ENCODE peak calls at places on chromosomes 3 and 15, in six cellular contexts. One of them, this sample, is unnamed.

GRCh38 chr3:126304704-126305103 is 52.5 kb downstream of the KLF15 start:
- DNase-seq in natural killer cell treated with Interleukin-12 subunit alpha and Interleukin-12 subunit beta and Interleukin-15 and Interleukin-18, amount 100 ng/mL, for 72 hours: no peak
- DNase-seq in NCI-H524: no peak
- DNase-seq in tibial artery: no peak
- DNase-seq in HCT116: no peak
- DNase-seq in activated CD8-positive, alpha-beta memory T cell treated with anti-CD3 and anti-CD28 coated beads for 48 hours: no peak
- DNase-seq in this sample: no peak

GRCh38 chr15:48355377-48355776 is 24.1 kb downstream of the DUT start:
- DNase-seq in natural killer cell treated with Interleukin-12 subunit alpha and Interleukin-12 subunit beta and Interleukin-15 and Interleukin-18, amount 100 ng/mL, for 72 hours: no peak
- DNase-seq in NCI-H524: no peak
- DNase-seq in tibial artery: no peak
- DNase-seq in HCT116: no peak
- DNase-seq in activated CD8-positive, alpha-beta memory T cell treated with anti-CD3 and anti-CD28 coated beads for 48 hours: no peak
- DNase-seq in this sample: no peak

GRCh38 chr15:70190296-70190695 is 92.6 kb upstream of the TLE3 start:
- DNase-seq in natural killer cell treated with Interleukin-12 subunit alpha and Interleukin-12 subunit beta and Interleukin-15 and Interleukin-18, amount 100 ng/mL, for 72 hours: peak
- DNase-seq in NCI-H524: no peak
- DNase-seq in tibial artery: no peak
- DNase-seq in HCT116: no peak
- DNase-seq in activated CD8-positive, alpha-beta memory T cell treated with anti-CD3 and anti-CD28 coated beads for 48 hours: no peak
- DNase-seq in this sample: no peak

GRCh38 chr3:129162729-129163579 is 2.1 kb upstream of the ISY1 start:
- DNase-seq in natural killer cell treated with Interleukin-12 subunit alpha and Interleukin-12 subunit beta and Interleukin-15 and Interleukin-18, amount 100 ng/mL, for 72 hours: no peak
- DNase-seq in NCI-H524: peak
- DNase-seq in tibial artery: no peak
- DNase-seq in HCT116: no peak
- DNase-seq in activated CD8-positive, alpha-beta memory T cell treated with anti-CD3 and anti-CD28 coated beads for 48 hours: no peak
- DNase-seq in this sample: peak

GRCh38 chr15:85706779-85707518 is 87.8 kb downstream of the KLHL25 start:
- DNase-seq in natural killer cell treated with Interleukin-12 subunit alpha and Interleukin-12 subunit beta and Interleukin-15 and Interleukin-18, amount 100 ng/mL, for 72 hours: peak
- DNase-seq in NCI-H524: no peak
- DNase-seq in tibial artery: no peak
- DNase-seq in HCT116: no peak
- DNase-seq in activated CD8-positive, alpha-beta memory T cell treated with anti-CD3 and anti-CD28 coated beads for 48 hours: no peak
- DNase-seq in this sample: peak

GRCh38 chr3:13130464-13131193 is 57.4 kb upstream of the IQSEC1 start:
- DNase-seq in natural killer cell treated with Interleukin-12 subunit alpha and Interleukin-12 subunit beta and Interleukin-15 and Interleukin-18, amount 100 ng/mL, for 72 hours: no peak
- DNase-seq in NCI-H524: no peak
- DNase-seq in tibial artery: peak
- DNase-seq in HCT116: no peak
- DNase-seq in activated CD8-positive, alpha-beta memory T cell treated with anti-CD3 and anti-CD28 coated beads for 48 hours: no peak
- DNase-seq in this sample: no peak

GRCh38 chr15:69762373-69763148 is 309.9 kb downstream of the RPLP1 start:
- DNase-seq in natural killer cell treated with Interleukin-12 subunit alpha and Interleukin-12 subunit beta and Interleukin-15 and Interleukin-18, amount 100 ng/mL, for 72 hours: no peak
- DNase-seq in NCI-H524: peak
- DNase-seq in tibial artery: no peak
- DNase-seq in HCT116: peak
- DNase-seq in activated CD8-positive, alpha-beta memory T cell treated with anti-CD3 and anti-CD28 coated beads for 48 hours: no peak
- DNase-seq in this sample: peak

GRCh38 chr3:14439501-14440167 is 37.2 kb downstream of the SLC6A6 start:
- DNase-seq in natural killer cell treated with Interleukin-12 subunit alpha and Interleukin-12 subunit beta and Interleukin-15 and Interleukin-18, amount 100 ng/mL, for 72 hours: no peak
- DNase-seq in NCI-H524: no peak
- DNase-seq in tibial artery: peak
- DNase-seq in HCT116: no peak
- DNase-seq in activated CD8-positive, alpha-beta memory T cell treated with anti-CD3 and anti-CD28 coated beads for 48 hours: no peak
- DNase-seq in this sample: peak

GRCh38 chr15:57732526-57733331 is 26.2 kb downstream of the POLR2M start:
- DNase-seq in natural killer cell treated with Interleukin-12 subunit alpha and Interleukin-12 subunit beta and Interleukin-15 and Interleukin-18, amount 100 ng/mL, for 72 hours: no peak
- DNase-seq in NCI-H524: peak
- DNase-seq in tibial artery: peak
- DNase-seq in HCT116: peak
- DNase-seq in activated CD8-positive, alpha-beta memory T cell treated with anti-CD3 and anti-CD28 coated beads for 48 hours: peak
- DNase-seq in this sample: peak

GRCh38 chr3:38115645-38116427 is 21.1 kb downstream of the ACAA1 start:
- DNase-seq in natural killer cell treated with Interleukin-12 subunit alpha and Interleukin-12 subunit beta and Interleukin-15 and Interleukin-18, amount 100 ng/mL, for 72 hours: peak
- DNase-seq in NCI-H524: no peak
- DNase-seq in tibial artery: peak
- DNase-seq in HCT116: no peak
- DNase-seq in activated CD8-positive, alpha-beta memory T cell treated with anti-CD3 and anti-CD28 coated beads for 48 hours: no peak
- DNase-seq in this sample: no peak

GRCh38 chr3:59660852-59661624 is 611.2 kb upstream of the CFAP20DC start:
- DNase-seq in natural killer cell treated with Interleukin-12 subunit alpha and Interleukin-12 subunit beta and Interleukin-15 and Interleukin-18, amount 100 ng/mL, for 72 hours: no peak
- DNase-seq in NCI-H524: no peak
- DNase-seq in tibial artery: no peak
- DNase-seq in HCT116: no peak
- DNase-seq in activated CD8-positive, alpha-beta memory T cell treated with anti-CD3 and anti-CD28 coated beads for 48 hours: no peak
- DNase-seq in this sample: no peak

GRCh38 chr15:73331991-73332925 is 36.5 kb downstream of the HCN4 start:
- DNase-seq in natural killer cell treated with Interleukin-12 subunit alpha and Interleukin-12 subunit beta and Interleukin-15 and Interleukin-18, amount 100 ng/mL, for 72 hours: peak
- DNase-seq in NCI-H524: no peak
- DNase-seq in tibial artery: no peak
- DNase-seq in HCT116: no peak
- DNase-seq in activated CD8-positive, alpha-beta memory T cell treated with anti-CD3 and anti-CD28 coated beads for 48 hours: no peak
- DNase-seq in this sample: no peak

GRCh38 chr3:142356818-142357217 is 91.0 kb downstream of the XRN1 start:
- DNase-seq in natural killer cell treated with Interleukin-12 subunit alpha and Interleukin-12 subunit beta and Interleukin-15 and Interleukin-18, amount 100 ng/mL, for 72 hours: no peak
- DNase-seq in NCI-H524: no peak
- DNase-seq in tibial artery: no peak
- DNase-seq in HCT116: no peak
- DNase-seq in activated CD8-positive, alpha-beta memory T cell treated with anti-CD3 and anti-CD28 coated beads for 48 hours: no peak
- DNase-seq in this sample: no peak

GRCh38 chr3:150227839-150228238 is 180.3 kb upstream of the TSC22D2 start:
- DNase-seq in natural killer cell treated with Interleukin-12 subunit alpha and Interleukin-12 subunit beta and Interleukin-15 and Interleukin-18, amount 100 ng/mL, for 72 hours: no peak
- DNase-seq in NCI-H524: peak
- DNase-seq in tibial artery: peak
- DNase-seq in HCT116: peak
- DNase-seq in activated CD8-positive, alpha-beta memory T cell treated with anti-CD3 and anti-CD28 coated beads for 48 hours: peak
- DNase-seq in this sample: peak

GRCh38 chr3:18989237-18989812 is 159.0 kb upstream of the KCNH8 start:
- DNase-seq in natural killer cell treated with Interleukin-12 subunit alpha and Interleukin-12 subunit beta and Interleukin-15 and Interleukin-18, amount 100 ng/mL, for 72 hours: no peak
- DNase-seq in NCI-H524: no peak
- DNase-seq in tibial artery: no peak
- DNase-seq in HCT116: no peak
- DNase-seq in activated CD8-positive, alpha-beta memory T cell treated with anti-CD3 and anti-CD28 coated beads for 48 hours: no peak
- DNase-seq in this sample: no peak